ENCODE peak calls at places on chromosomes 5 and 9, in five cellular contexts. S, T, M, Q and D are unnamed samples.

GRCh38 chr5:159331099-159331973 is 1.0 kb upstream of the IL12B start:
- DNase-seq in S (peak), T (peak), M (peak), Q (peak), D (peak)

GRCh38 chr9:115404311-115404710 is 286.4 kb upstream of the TNC start:
- DNase-seq in S (no peak), T (no peak), M (no peak), Q (no peak), D (no peak)

GRCh38 chr9:114207034-114207815 is 51.9 kb downstream of the COL27A1 start:
- DNase-seq in S (peak), T (no peak), Q (no peak), M (peak), D (no peak)

GRCh38 chr9:13942695-13943094 is 371.2 kb downstream of the NFIB start:
- DNase-seq in Q (no peak), S (peak), T (no peak), M (no peak), D (no peak)

GRCh38 chr5:2188661-2189060 is 305.9 kb upstream of the IRX4 start:
- DNase-seq in Q (no peak), T (no peak), M (no peak), S (no peak), D (no peak)

GRCh38 chr5:17398439-17398838 is 99.6 kb upstream of the TAF11L2 start:
- DNase-seq in M (no peak), S (no peak), Q (no peak), T (no peak), D (no peak)

GRCh38 chr5:96870094-96871021 is 5.9 kb upstream of the ERAP2 start:
- DNase-seq in M (no peak), S (no peak), T (no peak), Q (no peak), D (peak)

GRCh38 chr9:92289708-92290390 is 3.6 kb downstream of the IARS1 start:
- DNase-seq in M (no peak), Q (no peak), S (no peak), T (no peak), D (no peak)

GRCh38 chr5:127680579-127680978 is 22.6 kb upstream of the CCDC192 start:
- DNase-seq in M (no peak), S (no peak), Q (no peak), T (no peak), D (no peak)

GRCh38 chr9:136138566-136138965 is 19.9 kb upstream of the TMEM250 start:
- DNase-seq in S (no peak), M (peak), Q (peak), T (no peak), D (peak)

GRCh38 chr5:113380299-113381014 is 54.3 kb downstream of the TSSK1B start:
- DNase-seq in S (no peak), Q (no peak), T (no peak), M (no peak), D (no peak)

GRCh38 chr9:122333169-122333808 is 37.5 kb upstream of the PTGS1 start:
- DNase-seq in S (no peak), M (no peak), T (no peak), Q (no peak), D (no peak)

GRCh38 chr5:137622850-137623249 is 113.0 kb downstream of the KLHL3 start:
- DNase-seq in S (no peak), T (peak), Q (no peak), M (no peak), D (peak)

GRCh38 chr5:123156577-123157296 is 67.7 kb downstream of the PRDM6 start:
- DNase-seq in M (no peak), S (no peak), T (no peak), Q (no peak), D (no peak)